ENCODE peak calls at places on chromosomes 2 and 18, in eight cellular contexts. X, T, V, U, L, K, Q and N are unnamed samples.

GRCh38 chr2:45770773-45771172 is 119.3 kb downstream of the PRKCE start:
- DNase-seq in X (no peak), T (no peak), V (no peak), U (no peak), L (no peak), K (no peak), Q (no peak), N (no peak)

GRCh38 chr2:193806088-193806774 is 1611.5 kb upstream of the TMEFF2 start:
- DNase-seq in X (no peak), T (no peak), V (no peak), U (no peak), L (no peak), K (no peak), Q (no peak), N (no peak)

GRCh38 chr2:199128476-199129214 is 329.1 kb downstream of the SATB2 start:
- DNase-seq in X (no peak), T (no peak), V (no peak), U (no peak), L (no peak), K (no peak), Q (no peak), N (no peak)

GRCh38 chr18:6885992-6886823 is 156.7 kb downstream of the ARHGAP28 start:
- DNase-seq in X (peak), T (no peak), V (peak), U (peak), L (no peak), K (no peak), Q (peak), N (no peak)

GRCh38 chr2:27959496-27959895 is 69.0 kb downstream of the BABAM2 start:
- DNase-seq in X (peak), T (peak), V (peak), U (no peak), L (no peak), K (no peak), Q (peak), N (no peak)

GRCh38 chr2:240297553-240298315 is 137.7 kb upstream of the GPC1 start:
- DNase-seq in X (no peak), T (no peak), V (no peak), U (no peak), L (no peak), K (no peak), Q (no peak), N (no peak)

GRCh38 chr2:56465491-56465890 is 281.7 kb downstream of the CCDC85A start:
- DNase-seq in X (no peak), T (no peak), V (no peak), U (no peak), L (no peak), K (no peak), Q (no peak), N (no peak)

GRCh38 chr2:96948483-96949152 is 37.8 kb downstream of the FAM178B start:
- DNase-seq in X (no peak), T (no peak), V (no peak), U (no peak), L (no peak), K (no peak), Q (no peak), N (no peak)

GRCh38 chr2:37602040-37602439 is 69.4 kb downstream of the CDC42EP3 start:
- DNase-seq in X (no peak), T (no peak), V (no peak), U (no peak), L (no peak), K (no peak), Q (no peak), N (no peak)

GRCh38 chr2:30226144-30227032 is 4.9 kb upstream of the LBH start:
- DNase-seq in X (no peak), T (no peak), V (no peak), U (no peak), L (no peak), K (no peak), Q (no peak), N (no peak)

GRCh38 chr2:66851449-66851872 is 416.5 kb downstream of the MEIS1 start:
- DNase-seq in X (peak), T (no peak), V (peak), U (no peak), L (no peak), K (no peak), Q (peak), N (no peak)

GRCh38 chr2:3005859-3006258 is 371.8 kb downstream of the EIPR1 start:
- DNase-seq in X (no peak), T (no peak), V (no peak), U (no peak), L (no peak), K (no peak), Q (no peak), N (no peak)

GRCh38 chr2:151251012-151251411 is 10.7 kb downstream of the RBM43 start:
- DNase-seq in X (no peak), T (no peak), V (no peak), U (no peak), L (no peak), K (no peak), Q (no peak), N (no peak)

GRCh38 chr2:240374085-240374907 is 61.2 kb upstream of the GPC1 start:
- DNase-seq in X (peak), T (no peak), V (peak), U (peak), L (peak), K (no peak), Q (peak), N (no peak)

GRCh38 chr18:49212819-49213218 is 247.6 kb downstream of the DYM start:
- DNase-seq in X (no peak), T (no peak), V (no peak), U (no peak), L (no peak), K (no peak), Q (no peak), N (no peak)

GRCh38 chr2:105545731-105546622 is 147.1 kb upstream of the FHL2 start:
- DNase-seq in X (peak), T (peak), V (peak), U (peak), L (peak), K (peak), Q (peak), N (peak)

GRCh38 chr2:24917086-24917485 is 3.0 kb downstream of the ADCY3 start:
- DNase-seq in X (no peak), T (no peak), V (no peak), U (no peak), L (no peak), K (no peak), Q (no peak), N (no peak)

GRCh38 chr2:197571622-197572271 is 55.9 kb downstream of the MOB4 start:
- DNase-seq in X (peak), T (no peak), V (no peak), U (no peak), L (no peak), K (no peak), Q (no peak), N (no peak)

GRCh38 chr2:7281348-7281747 is 364.1 kb downstream of the RNF144A start:
- DNase-seq in X (no peak), T (no peak), V (peak), U (no peak), L (no peak), K (no peak), Q (no peak), N (no peak)

GRCh38 chr18:52617931-52618330 is 277.9 kb downstream of the DCC start:
- DNase-seq in X (no peak), T (no peak), V (no peak), U (no peak), L (no peak), K (no peak), Q (no peak), N (no peak)

GRCh38 chr2:201858267-201858666 is 51.9 kb downstream of the CDK15 start:
- DNase-seq in X (no peak), T (no peak), V (no peak), U (no peak), L (no peak), K (no peak), Q (no peak), N (no peak)

GRCh38 chr2:131046580-131047274 is 46.5 kb downstream of the FAM168B start:
- DNase-seq in X (no peak), T (no peak), V (peak), U (peak), L (no peak), K (no peak), Q (no peak), N (no peak)

GRCh38 chr18:13610517-13610916 is 115.8 kb downstream of the FAM210A start:
- DNase-seq in X (no peak), T (no peak), V (no peak), U (no peak), L (no peak), K (no peak), Q (no peak), N (no peak)

GRCh38 chr2:120710256-120710655 is 25.4 kb upstream of the GLI2 start:
- DNase-seq in X (no peak), T (no peak), V (no peak), U (no peak), L (no peak), K (no peak), Q (no peak), N (no peak)

GRCh38 chr2:2788076-2788475 is 457.0 kb upstream of the MYT1L start:
- DNase-seq in X (no peak), T (no peak), V (no peak), U (no peak), L (no peak), K (no peak), Q (no peak), N (no peak)

GRCh38 chr2:117801826-117802225 is 12.7 kb upstream of the DDX18 start:
- DNase-seq in X (no peak), T (no peak), V (no peak), U (no peak), L (no peak), K (no peak), Q (no peak), N (no peak)

GRCh38 chr2:133504566-133505505 is 63.4 kb downstream of the NCKAP5 start:
- DNase-seq in X (peak), T (peak), V (peak), U (peak), L (peak), K (no peak), Q (no peak), N (no peak)

GRCh38 chr18:22977847-22978701 is 44.9 kb downstream of the RBBP8 start:
- DNase-seq in X (peak), T (no peak), V (no peak), U (no peak), L (no peak), K (peak), Q (no peak), N (no peak)

GRCh38 chr2:17878222-17879136 is at the start of gene KCNS3:
- DNase-seq in X (peak), T (no peak), V (peak), U (peak), L (peak), K (no peak), Q (peak), N (no peak)

GRCh38 chr2:11625671-11626070 is 44.3 kb downstream of the NTSR2 start:
- DNase-seq in X (no peak), T (no peak), V (no peak), U (no peak), L (no peak), K (no peak), Q (no peak), N (peak)

GRCh38 chr2:149167941-149168340 is 129.4 kb downstream of the LYPD6B start:
- DNase-seq in X (no peak), T (no peak), V (no peak), U (no peak), L (no peak), K (no peak), Q (no peak), N (no peak)

GRCh38 chr2:124347209-124347608 is 322.1 kb downstream of the CNTNAP5 start:
- DNase-seq in X (no peak), T (no peak), V (no peak), U (no peak), L (no peak), K (no peak), Q (no peak), N (no peak)

GRCh38 chr2:128260239-128261138 is 58.2 kb downstream of the HS6ST1 start:
- DNase-seq in X (peak), T (peak), V (no peak), U (peak), L (no peak), K (peak), Q (no peak), N (peak)

GRCh38 chr2:3168230-3168891 is 209.3 kb downstream of the EIPR1 start:
- DNase-seq in X (no peak), T (no peak), V (peak), U (no peak), L (no peak), K (no peak), Q (no peak), N (peak)

GRCh38 chr2:238238766-238239551 is 879 bp downstream of the HES6 start:
- DNase-seq in X (no peak), T (no peak), V (peak), U (no peak), L (peak), K (no peak), Q (peak), N (no peak)

GRCh38 chr2:202030676-202031075 is 3.0 kb upstream of the FZD7 start:
- DNase-seq in X (no peak), T (no peak), V (no peak), U (no peak), L (no peak), K (no peak), Q (no peak), N (no peak)

GRCh38 chr2:235747001-235747867 is 253.4 kb downstream of the AGAP1 start:
- DNase-seq in X (no peak), T (no peak), V (no peak), U (no peak), L (no peak), K (no peak), Q (no peak), N (no peak)

GRCh38 chr2:218745160-218745558 is 34.5 kb downstream of the TTLL4 start:
- DNase-seq in X (peak), T (no peak), V (no peak), U (no peak), L (no peak), K (no peak), Q (no peak), N (no peak)

GRCh38 chr2:75602724-75603342 is 42.1 kb upstream of the EVA1A start:
- DNase-seq in X (peak), T (no peak), V (no peak), U (no peak), L (no peak), K (no peak), Q (peak), N (no peak)

GRCh38 chr2:147456729-147457128 is 388.1 kb upstream of the ACVR2A start:
- DNase-seq in X (no peak), T (no peak), V (no peak), U (no peak), L (no peak), K (no peak), Q (no peak), N (no peak)

GRCh38 chr2:236946871-236947270 is 138.8 kb upstream of the COPS8 start:
- DNase-seq in X (no peak), T (no peak), V (no peak), U (no peak), L (no peak), K (no peak), Q (no peak), N (peak)
- TF ChIP-seq POLR2A in X (no peak), T (no peak), V (no peak), U (no peak), L (no peak), K (no peak), Q (no peak), N (no peak)

GRCh38 chr2:159710601-159711180 is 1.6 kb upstream of the MARCHF7 start:
- DNase-seq in X (no peak), T (no peak), V (no peak), U (no peak), L (no peak), K (no peak), Q (no peak), N (no peak)
- H3K4me3 ChIP-seq in X (no peak), T (no peak), V (no peak), U (peak), L (peak), K (no peak), Q (no peak), N (no peak)

GRCh38 chr2:223696719-223697118 is 94.6 kb upstream of the SCG2 start:
- DNase-seq in X (peak), T (no peak), V (no peak), U (no peak), L (no peak), K (peak), Q (no peak), N (no peak)

GRCh38 chr2:223697316-223697875 is 95.2 kb upstream of the SCG2 start:
- DNase-seq in X (no peak), T (no peak), V (no peak), U (no peak), L (no peak), K (no peak), Q (no peak), N (no peak)

GRCh38 chr2:223688094-223688835 is 86.1 kb upstream of the SCG2 start:
- DNase-seq in X (no peak), T (no peak), V (no peak), U (no peak), L (no peak), K (no peak), Q (no peak), N (no peak)

GRCh38 chr2:223697921-223698645 is 95.9 kb upstream of the SCG2 start:
- DNase-seq in X (peak), T (no peak), V (no peak), U (no peak), L (no peak), K (peak), Q (no peak), N (no peak)

DNA sequence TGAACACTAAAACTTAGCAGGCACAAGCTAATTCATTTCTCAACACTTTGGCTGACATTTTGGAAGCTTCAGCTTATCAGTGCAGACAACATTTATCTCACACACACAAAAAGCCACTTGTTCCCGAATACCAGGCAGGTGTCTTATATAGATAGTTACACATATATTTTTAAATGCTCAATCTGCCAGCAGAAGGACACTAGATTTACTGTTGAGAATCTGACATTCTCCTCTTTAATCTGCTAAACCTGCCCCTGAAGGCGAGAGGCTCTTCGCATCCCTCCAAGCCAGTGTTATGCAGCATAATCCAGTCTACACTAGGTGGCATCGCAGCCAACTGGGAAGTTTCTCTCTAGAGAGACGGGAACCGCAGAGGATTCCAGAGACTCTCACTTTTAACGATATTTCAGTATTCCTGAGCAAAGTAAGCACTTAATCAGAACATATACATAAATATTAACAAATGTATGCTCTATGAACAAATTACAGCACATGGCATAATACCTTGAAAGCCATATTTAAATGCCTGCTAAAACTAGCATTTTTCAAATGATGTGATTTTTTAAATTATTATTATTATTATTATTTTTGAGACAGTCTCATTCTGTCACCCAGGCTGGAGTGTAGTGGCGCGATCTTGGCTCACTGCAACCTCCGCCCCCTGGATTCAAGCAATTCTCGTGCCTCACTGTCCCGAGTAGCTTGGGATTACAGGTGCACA is 90.2 kb upstream of the SCG2 start:
- DNase-seq in X (peak), T (no peak), V (peak), U (peak), L (no peak), K (peak), Q (peak), N (peak)
- TF ChIP-seq CTCF in X (peak), T (peak), V (peak), U (no peak), L (peak), K (peak), Q (no peak), N (no peak)

DNA sequence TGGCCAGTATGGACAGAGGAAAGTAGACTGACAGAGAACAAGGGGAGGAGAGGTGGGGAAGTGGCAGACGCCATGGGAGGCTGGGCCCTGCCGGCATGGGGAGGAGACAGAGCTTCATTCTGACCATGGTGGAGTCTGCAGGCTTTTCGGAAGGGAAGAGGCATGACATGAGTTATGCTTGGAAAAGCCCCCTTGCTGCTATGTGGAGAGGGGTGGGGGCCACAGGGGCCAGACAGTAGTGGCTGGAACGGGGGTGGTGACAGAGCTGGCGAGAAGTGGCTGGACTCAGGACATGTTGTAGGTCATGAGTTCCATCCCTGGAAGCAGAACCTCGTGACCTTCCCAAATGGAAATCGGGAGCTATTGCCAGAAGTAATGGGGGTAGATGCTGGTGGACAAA is 66.7 kb upstream of the DAPL1 start:
- DNase-seq in X (no peak), T (no peak), V (no peak), U (no peak), L (no peak), K (no peak), Q (no peak), N (peak)
- TF ChIP-seq POLR2A in X (no peak), T (no peak), V (no peak), U (no peak), L (no peak), K (no peak), Q (no peak), N (no peak)

GRCh38 chr2:15614545-15615309 is 23.1 kb downstream of the DDX1 start:
- DNase-seq in X (no peak), T (no peak), V (no peak), U (no peak), L (no peak), K (no peak), Q (no peak), N (no peak)
- H3K4me3 ChIP-seq in X (no peak), T (no peak), V (no peak), U (no peak), L (no peak), K (no peak), Q (no peak), N (no peak)

GRCh38 chr2:241859436-241860183 is 916 bp upstream of the PDCD1 start:
- DNase-seq in X (no peak), T (peak), V (no peak), U (no peak), L (peak), K (no peak), Q (peak), N (peak)
- TF ChIP-seq CTCF in X (no peak), T (no peak), V (no peak), U (no peak), L (no peak), K (no peak), Q (no peak), N (no peak)

GRCh38 chr2:183078467-183079334 is at the start of gene DUSP19:
- DNase-seq in X (peak), T (peak), V (peak), U (peak), L (peak), K (peak), Q (peak), N (peak)
- TF ChIP-seq POLR2A in X (peak), T (no peak), V (peak), U (no peak), L (peak), K (peak), Q (peak), N (no peak)